ENCODE peak calls at places on chromosomes 6 and 20, in nine cellular contexts. S is MCF 10A; Y is neural progenitor cell; Z is A549; J is effector CD4-positive, alpha-beta T cell; M is AG08396; P is ELR; B is H7; D is testis. C is an unnamed sample.

GRCh38 chr6:81752084-81752968 is at the start of gene TENT5A:
- DNase-seq in B (peak; percentile 91), S (peak; percentile 90), D (peak; percentile 97), Y (peak; percentile 94), Z (peak; percentile 59), M (peak; percentile 93), P (peak; percentile 93), J (peak; percentile 67), C (peak; percentile 93)

GRCh38 chr20:60136640-60137411 is 178.6 kb downstream of the CDH26 start:
- DNase-seq in Y (no peak), B (no peak), P (no peak), J (no peak), D (no peak), Z (no peak), S (no peak), M (no peak), C (no peak)

GRCh38 chr6:47700051-47700450 is 1.7 kb downstream of the ADGRF4 start:
- DNase-seq in D (no peak), S (peak; percentile 94), M (peak; percentile 14), Y (no peak), Z (peak; percentile 9), J (no peak), P (peak; percentile 71), B (no peak), C (peak; percentile 31)

GRCh38 chr6:89500486-89501020 is 67.6 kb downstream of the ANKRD6 start:
- DNase-seq in D (no peak), Z (no peak), J (no peak), M (no peak), B (no peak), P (no peak), S (no peak), Y (peak; percentile 72), C (no peak)

GRCh38 chr20:3165473-3166337 is 6.0 kb upstream of the FASTKD5 start:
- DNase-seq in Y (no peak), S (no peak), J (no peak), Z (no peak), B (peak; percentile 47), D (peak; percentile 43), M (peak; percentile 61), P (no peak), C (no peak)

GRCh38 chr6:7052441-7052936 is 55.3 kb upstream of the RREB1 start:
- DNase-seq in P (peak; percentile 34), B (peak; percentile 79), Z (no peak), Y (peak; percentile 58), J (no peak), M (peak; percentile 77), D (peak; percentile 89), S (no peak), C (no peak)

GRCh38 chr6:169420912-169421543 is 167.4 kb upstream of the THBS2 start:
- DNase-seq in Y (peak; percentile 75), S (peak; percentile 7), D (peak; percentile 48), P (no peak), J (no peak), B (peak; percentile 82), M (no peak), Z (no peak), C (peak; percentile 12)

GRCh38 chr6:90368601-90369000 is 72.0 kb upstream of the BACH2 start:
- DNase-seq in M (no peak), Z (no peak), P (no peak), Y (no peak), J (no peak), D (peak; percentile 17), B (no peak), S (no peak), C (no peak)

GRCh38 chr20:31562241-31562640 is 42.8 kb upstream of the ID1 start:
- DNase-seq in D (no peak), M (no peak), Y (no peak), P (no peak), S (no peak), B (no peak), Z (no peak), J (no peak), C (no peak)